ENCODE peak calls at places on chromosomes 5 and 9, in five cellular contexts. J is HepG2, N is HCT116, K is GM12878, T is K562. U is an unnamed sample.

GRCh38 chr9:93574900-93575705 is 1.3 kb upstream of the PHF2 start:
- DNase-seq in J (no peak), T (no peak), K (no peak), N (no peak), U (no peak)

GRCh38 chr5:159414021-159414420 is 83.7 kb upstream of the IL12B start:
- DNase-seq in J (no peak), N (no peak), T (no peak), K (no peak), U (no peak)

GRCh38 chr9:75930766-75931311 is 40.4 kb downstream of the PCSK5 start:
- DNase-seq in T (no peak), J (no peak), K (no peak), N (no peak), U (no peak)

GRCh38 chr9:135939351-135940265 is 21.6 kb downstream of the UBAC1 start:
- DNase-seq in T (no peak), N (no peak), J (no peak), K (no peak), U (no peak)

GRCh38 chr5:51731641-51732040 is 348.4 kb downstream of the ISL1 start:
- DNase-seq in J (no peak), K (no peak), T (no peak), N (no peak), U (no peak)

GRCh38 chr5:172082180-172082579 is 75.7 kb upstream of the FBXW11 start:
- DNase-seq in K (no peak), N (no peak), J (no peak), T (no peak), U (no peak)

GRCh38 chr5:150172147-150172546 is 5.6 kb downstream of the CDX1 start:
- DNase-seq in K (no peak), N (no peak), J (no peak), T (no peak), U (no peak)

GRCh38 chr5:131260895-131261294 is 3.0 kb upstream of the CDC42SE2 start:
- DNase-seq in K (no peak), J (no peak), T (no peak), N (no peak), U (no peak)

GRCh38 chr9:92728831-92729734 is 35.5 kb downstream of the BICD2 start:
- DNase-seq in J (peak), K (no peak), N (no peak), T (peak), U (peak)

GRCh38 chr5:123754903-123755302 is 242.9 kb downstream of the CSNK1G3 start:
- DNase-seq in K (no peak), T (no peak), J (no peak), N (no peak), U (no peak)

GRCh38 chr5:123752576-123752975 is 240.6 kb downstream of the CSNK1G3 start:
- DNase-seq in T (no peak), J (no peak), K (no peak), N (no peak), U (no peak)

GRCh38 chr5:123753349-123754166 is 241.6 kb downstream of the CSNK1G3 start:
- DNase-seq in J (no peak), N (no peak), T (no peak), K (no peak), U (no peak)

GRCh38 chr5:123755587-123756324 is 243.8 kb downstream of the CSNK1G3 start:
- DNase-seq in K (no peak), J (no peak), N (no peak), T (no peak), U (no peak)

DNA sequence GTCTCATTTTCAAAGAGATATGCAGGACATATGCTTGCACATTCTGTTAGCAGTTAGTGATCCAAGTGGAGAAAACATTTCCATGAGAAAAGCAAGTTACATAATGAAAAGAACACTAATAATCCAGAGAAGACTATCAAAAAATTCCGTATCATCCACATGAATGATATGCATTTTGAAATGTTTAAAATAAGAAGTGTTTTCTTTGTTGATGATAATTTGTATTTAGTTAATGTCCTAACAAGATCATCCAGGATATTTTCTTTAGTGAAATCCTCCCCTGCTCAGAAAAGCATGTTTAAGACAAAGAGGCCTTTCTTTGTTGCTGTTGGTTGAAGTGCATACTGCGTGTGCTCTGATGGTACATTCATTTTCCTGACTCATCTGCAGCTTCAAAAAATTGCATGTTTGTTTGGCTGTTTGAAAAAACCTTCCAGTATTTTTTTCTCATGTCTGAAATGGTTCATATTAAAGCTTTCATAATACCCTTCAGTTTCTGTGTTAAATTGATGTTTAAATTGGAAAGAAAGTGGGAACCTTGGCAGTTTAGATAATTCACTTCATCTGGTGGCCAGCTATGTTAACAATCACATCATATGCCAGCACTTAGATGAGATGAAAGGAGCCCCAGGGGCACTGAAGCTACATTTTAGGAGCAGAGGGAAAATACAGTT is 242.3 kb downstream of the CSNK1G3 start:
- DNase-seq in K (no peak), J (no peak), T (no peak), N (no peak), U (no peak)
- TF ChIP-seq POLR2AphosphoS5 in K (no peak), J (no peak), T (no peak), N (no peak), U (no peak)

DNA sequence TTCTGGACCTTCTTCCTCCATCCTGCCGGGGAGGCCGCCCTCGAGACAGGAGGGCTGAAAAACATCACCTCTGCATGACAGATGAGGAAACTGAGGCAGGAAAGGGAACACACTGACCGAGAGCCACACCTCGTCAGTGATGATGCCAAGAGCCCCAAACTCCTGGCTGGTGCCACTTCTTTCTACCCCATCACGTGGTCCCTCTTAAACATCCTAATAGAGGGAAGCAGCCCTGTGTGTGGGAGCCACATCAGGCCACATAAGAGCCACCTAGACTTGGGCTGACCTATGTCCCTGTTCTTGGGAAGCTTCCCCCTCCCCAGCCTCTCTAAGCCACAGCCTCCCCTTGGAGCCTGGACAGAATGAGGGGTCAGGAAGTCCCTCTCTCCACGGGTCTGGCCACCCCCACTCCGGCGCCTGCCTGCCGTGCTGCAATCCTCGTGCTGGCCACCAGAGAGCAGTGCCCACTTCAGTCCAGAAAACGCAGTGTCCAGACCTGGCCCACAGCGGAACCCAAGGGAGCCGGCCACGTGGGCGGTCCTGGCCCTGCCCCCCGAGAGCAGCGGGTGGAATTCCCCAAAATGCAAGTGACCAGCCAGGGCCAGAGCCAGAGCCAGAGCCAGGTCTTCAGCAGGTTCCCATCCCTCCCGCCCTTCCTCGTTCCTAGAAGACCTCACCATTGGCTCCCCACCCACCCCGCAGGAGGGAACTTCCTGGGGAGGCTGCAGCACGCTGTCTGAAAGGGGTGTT is 54.7 kb upstream of the SARDH start:
- DNase-seq in T (peak), J (peak), K (no peak), N (peak), U (no peak)
- TF ChIP-seq CEBPB in T (no peak), J (no peak), K (no peak), N (no peak), U (no peak)

GRCh38 chr5:176837707-176838115 is 27.4 kb downstream of the UNC5A start:
- DNase-seq in N (peak), T (peak), J (peak), K (no peak), U (peak)
- TF ChIP-seq POLR2AphosphoS5 in N (peak), T (peak), J (no peak), K (no peak), U (peak)

GRCh38 chr5:90474235-90475107 is at the start of the genes MBLAC2 and POLR3G:
- DNase-seq in T (peak), K (peak), J (peak), N (peak), U (peak)

GRCh38 chr5:90475436-90475980 is 844 bp downstream of the POLR3G start:
- DNase-seq in N (no peak), J (no peak), T (peak), K (no peak), U (no peak)

GRCh38 chr5:90477073-90477472 is 2.4 kb downstream of the POLR3G start:
- DNase-seq in J (no peak), K (no peak), N (no peak), T (no peak), U (peak)

GRCh38 chr5:90472783-90473182 is 1.8 kb downstream of the MBLAC2 start:
- DNase-seq in N (no peak), J (no peak), T (no peak), K (no peak), U (no peak)

GRCh38 chr5:90473321-90474234 is 993 bp downstream of the MBLAC2 start:
- DNase-seq in J (peak), T (peak), K (no peak), N (no peak), U (peak)
- TF ChIP-seq CEBPB in J (no peak), T (no peak), K (no peak), N (no peak), U (no peak)

GRCh38 chr5:174374206-174374605 is 328.7 kb downstream of the NSG2 start:
- DNase-seq in K (no peak), N (no peak), T (no peak), J (no peak), U (no peak)

GRCh38 chr5:174376726-174377373 is 331.3 kb downstream of the NSG2 start:
- DNase-seq in T (no peak), K (no peak), N (no peak), J (no peak), U (no peak)

GRCh38 chr5:174376056-174376455 is 330.6 kb downstream of the NSG2 start:
- DNase-seq in K (no peak), J (no peak), T (no peak), N (no peak), U (no peak)

DNA sequence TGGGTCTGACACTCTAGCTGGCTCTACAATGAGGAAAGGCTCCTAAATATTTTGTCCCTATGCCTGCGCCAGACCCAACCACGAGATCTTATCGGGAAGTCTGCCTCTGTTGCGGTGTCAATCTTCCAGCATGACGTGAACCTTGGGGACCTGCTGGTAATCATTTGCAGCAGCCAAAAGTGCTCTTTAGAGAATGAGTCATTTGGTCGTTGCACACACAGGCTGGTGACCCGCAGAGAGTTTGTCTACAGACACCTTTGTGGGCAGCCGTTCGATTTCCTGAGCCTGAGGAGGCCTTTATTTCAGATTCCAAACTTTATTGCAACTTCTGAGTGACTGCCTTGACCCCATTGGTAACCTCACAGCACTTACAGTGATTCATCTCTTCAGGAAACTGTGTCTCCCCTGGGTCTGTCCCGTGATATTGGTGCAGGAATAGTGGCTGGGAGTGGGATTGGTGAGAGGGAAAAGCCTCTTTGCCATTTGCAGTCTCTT is 326.1 kb downstream of the NSG2 start:
- DNase-seq in T (no peak), K (no peak), J (no peak), N (peak), U (no peak)
- TF ChIP-seq POLR2AphosphoS5 in T (no peak), K (no peak), J (no peak), N (peak), U (no peak)

GRCh38 chr5:9301200-9301599 is 244.7 kb downstream of the SEMA5A start:
- DNase-seq in J (no peak), N (no peak), T (no peak), K (no peak), U (no peak)

GRCh38 chr5:9302228-9302627 is 243.6 kb downstream of the SEMA5A start:
- DNase-seq in K (no peak), J (no peak), T (no peak), N (no peak), U (no peak)

GRCh38 chr5:9295466-9295801 is 250.4 kb downstream of the SEMA5A start:
- DNase-seq in K (no peak), J (no peak), T (no peak), N (no peak), U (no peak)

GRCh38 chr5:9294793-9295465 is 250.9 kb downstream of the SEMA5A start:
- DNase-seq in T (no peak), N (no peak), K (no peak), J (no peak), U (no peak)

GRCh38 chr5:9297171-9297570 is 248.7 kb downstream of the SEMA5A start:
- DNase-seq in J (no peak), T (no peak), K (no peak), N (no peak), U (no peak)
- TF ChIP-seq CEBPB in J (no peak), T (no peak), K (no peak), N (no peak), U (no peak)

GRCh38 chr5:138021771-138022170 is 11.1 kb downstream of the FAM13B start:
- DNase-seq in T (no peak), J (no peak), N (no peak), K (no peak), U (no peak)

GRCh38 chr5:138022912-138023311 is 10.0 kb downstream of the FAM13B start:
- DNase-seq in T (no peak), K (no peak), J (no peak), N (no peak), U (no peak)

GRCh38 chr5:138025285-138025684 is 7.6 kb downstream of the FAM13B start:
- DNase-seq in J (no peak), T (no peak), N (no peak), K (no peak), U (no peak)

GRCh38 chr5:138018844-138019243 is 14.0 kb downstream of the FAM13B start:
- DNase-seq in T (no peak), J (peak), N (no peak), K (no peak), U (no peak)

DNA sequence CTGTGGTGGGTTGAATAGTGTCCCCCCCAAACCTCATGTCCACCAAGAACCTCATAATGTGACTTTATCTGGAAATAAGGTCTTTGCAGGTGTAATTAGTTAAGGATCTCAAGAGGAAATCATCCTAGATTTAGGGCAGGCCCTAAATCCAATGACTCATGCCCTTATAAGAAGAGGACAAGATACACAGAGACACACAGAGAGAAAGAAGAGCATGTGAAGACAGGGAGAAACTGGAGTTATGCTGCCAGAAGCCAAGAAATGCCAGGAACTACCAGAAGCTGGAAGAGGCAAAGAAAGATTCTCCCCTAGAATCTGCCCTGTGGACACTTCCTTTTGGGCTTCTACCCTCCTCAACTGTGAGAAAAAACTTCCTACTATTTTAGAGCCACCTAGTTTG is 8.8 kb downstream of the FAM13B start:
- DNase-seq in K (no peak), J (no peak), T (no peak), N (no peak), U (no peak)
- TF ChIP-seq POLR2AphosphoS5 in K (no peak), J (no peak), T (no peak), N (no peak), U (no peak)

GRCh38 chr5:128572546-128573339 is 34.7 kb upstream of the FBN2 start:
- DNase-seq in J (no peak), N (no peak), T (no peak), K (no peak), U (no peak)
- TF ChIP-seq CEBPB in J (no peak), N (no peak), T (no peak), K (no peak), U (no peak)

DNA sequence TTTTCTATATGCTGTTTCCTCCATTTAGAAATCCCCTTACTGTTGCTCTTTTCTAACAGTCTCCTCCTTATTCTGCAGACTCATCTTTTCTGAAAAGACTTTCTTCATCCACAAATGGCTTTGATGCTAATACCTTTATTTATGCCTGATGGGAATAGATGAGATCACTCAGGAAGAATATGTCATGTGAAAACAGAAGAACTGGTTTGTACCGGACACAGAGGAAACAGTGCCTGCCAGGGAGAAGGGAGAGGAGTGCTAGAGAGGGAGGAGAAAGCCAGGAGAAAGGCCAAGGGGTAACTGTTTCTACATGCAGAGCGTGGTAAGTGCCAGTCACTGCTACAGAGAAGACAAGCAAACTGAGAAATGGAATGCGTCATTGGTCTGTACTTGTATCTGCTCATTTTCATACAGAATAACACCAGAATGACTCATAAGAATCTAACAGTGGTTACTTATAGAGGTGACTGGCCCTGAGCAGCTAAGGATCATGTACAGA is 45.9 kb upstream of the PJA2 start:
- DNase-seq in J (peak), T (no peak), N (peak), K (peak), U (no peak)
- TF ChIP-seq POLR2AphosphoS5 in J (no peak), T (no peak), N (peak), K (no peak), U (no peak)

U was measured in H1.